ENCODE peak calls at places on chromosomes 3 and 15, in ten cellular contexts. V is GM23248; S is body of pancreas; O is cardiac muscle cell; N is EH; J is stimulated activated CD8-positive, alpha-beta memory T cell treated with anti-CD3 and anti-CD28 coated beads, Interleukin-2, amount 100 ng/mL, for 48 hours; E is 8988T; W is CD8-positive, alpha-beta memory T cell; G is NCI-H345; H is naive thymus-derived CD8-positive, alpha-beta T cell. K is an unnamed sample.

GRCh38 chr15:48331796-48332641 is 790 bp downstream of the DUT start:
- DNase-seq in G (peak), W (peak), N (no peak), E (peak), V (peak), J (peak), S (peak), H (peak), O (peak), K (peak)

GRCh38 chr3:188979236-188979635 is 192.5 kb upstream of the TPRG1 start:
- DNase-seq in G (no peak), H (no peak), V (no peak), S (no peak), J (no peak), O (no peak), W (no peak), E (no peak), N (no peak), K (no peak)

GRCh38 chr3:120506828-120507774 is 56.3 kb upstream of the FSTL1 start:
- DNase-seq in J (no peak), V (peak), H (peak), W (no peak), E (no peak), G (no peak), O (peak), N (peak), S (peak), K (peak)

GRCh38 chr3:35931867-35932266 is 292.5 kb downstream of the ARPP21 start:
- DNase-seq in H (no peak), W (no peak), G (no peak), S (no peak), E (no peak), V (no peak), N (peak), O (no peak), J (no peak), K (no peak)

GRCh38 chr3:120780977-120781376 is 38.4 kb downstream of the GTF2E1 start:
- DNase-seq in J (no peak), V (peak), N (peak), E (peak), G (no peak), S (peak), H (no peak), O (no peak), W (no peak), K (no peak)

GRCh38 chr3:30625541-30626438 is 19.4 kb downstream of the TGFBR2 start:
- DNase-seq in N (peak), V (peak), J (no peak), E (no peak), S (no peak), H (no peak), O (no peak), W (no peak), G (no peak), K (peak)

GRCh38 chr15:31254431-31255175 is 72.0 kb upstream of the KLF13 start:
- DNase-seq in H (no peak), W (no peak), S (peak), V (peak), O (no peak), E (no peak), J (no peak), G (no peak), N (peak), K (no peak)

GRCh38 chr3:170038434-170039110 is 777 bp downstream of the GPR160 start:
- DNase-seq in S (peak), V (peak), W (no peak), J (no peak), G (peak), E (peak), N (no peak), O (peak), H (peak), K (peak)

GRCh38 chr3:101379695-101380376 is 59.5 kb upstream of the IMPG2 start:
- DNase-seq in G (no peak), H (peak), E (no peak), V (no peak), N (peak), O (no peak), S (no peak), W (no peak), J (no peak), K (no peak)

GRCh38 chr3:187646906-187647660 is 23.1 kb downstream of the SST start:
- DNase-seq in E (no peak), O (no peak), N (peak), J (no peak), G (no peak), H (no peak), S (no peak), W (no peak), V (peak), K (no peak)

GRCh38 chr3:141388823-141389617 is 20.7 kb downstream of the ZBTB38 start:
- DNase-seq in J (no peak), G (no peak), E (no peak), N (peak), S (no peak), V (peak), H (no peak), O (no peak), W (no peak), K (peak)

GRCh38 chr3:34056951-34057390 is 258.5 kb downstream of the PDCD6IP start:
- DNase-seq in H (no peak), N (peak), O (no peak), W (no peak), G (no peak), S (no peak), J (no peak), E (no peak), V (peak), K (peak)

GRCh38 chr3:26260073-26260623 is 362.4 kb upstream of the LRRC3B start:
- DNase-seq in V (no peak), G (no peak), W (no peak), H (no peak), N (no peak), S (no peak), O (no peak), J (no peak), E (no peak), K (no peak)

GRCh38 chr3:48433472-48434118 is 3.7 kb upstream of the PLXNB1 start:
- DNase-seq in V (peak), W (no peak), O (no peak), J (no peak), H (no peak), N (peak), E (no peak), S (no peak), G (no peak), K (no peak)

GRCh38 chr3:47318921-47319320 is 36.2 kb downstream of the KLHL18 start:
- DNase-seq in E (no peak), G (no peak), S (no peak), W (no peak), N (peak), O (no peak), V (peak), H (no peak), J (no peak), K (peak)

GRCh38 chr3:56422316-56422715 is 46.0 kb downstream of the ERC2 start:
- DNase-seq in N (no peak), E (no peak), S (no peak), O (no peak), H (no peak), J (no peak), W (no peak), V (no peak), G (no peak), K (no peak)

GRCh38 chr3:46380471-46381215 is 9.9 kb downstream of the CCR5 start:
- DNase-seq in V (no peak), E (no peak), H (no peak), O (no peak), W (no peak), J (no peak), S (no peak), N (no peak), G (peak), K (no peak)

GRCh38 chr3:21705769-21706168 is 45.2 kb downstream of the ZNF385D start:
- DNase-seq in O (no peak), W (no peak), S (peak), E (no peak), N (peak), G (no peak), V (peak), J (no peak), H (no peak), K (peak)

GRCh38 chr3:20668411-20668810 is 482.4 kb upstream of the SGO1 start:
- DNase-seq in O (peak), V (no peak), N (peak), G (no peak), S (no peak), E (peak), J (no peak), H (no peak), W (no peak), K (no peak)

GRCh38 chr3:67661079-67661478 is 6.7 kb upstream of the SUCLG2 start:
- DNase-seq in V (no peak), G (no peak), W (no peak), E (no peak), J (no peak), N (no peak), S (no peak), O (no peak), H (no peak), K (no peak)

GRCh38 chr3:39108309-39108708 is 829 bp downstream of the TTC21A start:
- DNase-seq in W (no peak), H (peak), E (no peak), J (no peak), N (no peak), O (no peak), G (no peak), S (no peak), V (no peak), K (no peak)

GRCh38 chr3:11240496-11240895 is 31.7 kb upstream of the ATG7 start:
- DNase-seq in S (no peak), O (no peak), W (no peak), E (no peak), V (no peak), N (no peak), J (peak), H (no peak), G (no peak), K (no peak)

GRCh38 chr3:46858456-46858855 is 4.8 kb downstream of the MYL3 start:
- DNase-seq in E (no peak), V (no peak), N (no peak), S (no peak), W (no peak), H (no peak), G (no peak), J (no peak), O (no peak), K (no peak)

GRCh38 chr15:65326109-65326508 is 21.6 kb downstream of the RNU5B-1 start:
- DNase-seq in W (no peak), N (peak), J (no peak), S (peak), E (no peak), O (peak), V (no peak), H (no peak), G (no peak), K (no peak)

GRCh38 chr3:83500422-83500821 is 1458.4 kb upstream of the CADM2 start:
- DNase-seq in H (no peak), O (no peak), E (no peak), G (peak), J (no peak), V (peak), N (no peak), S (peak), W (no peak), K (no peak)

GRCh38 chr3:110376119-110376518 is 695.5 kb upstream of the NECTIN3 start:
- DNase-seq in G (no peak), E (no peak), H (no peak), W (no peak), S (no peak), O (no peak), V (no peak), N (no peak), J (no peak), K (no peak)

GRCh38 chr3:111473550-111473949 is 68.4 kb upstream of the CD96 start:
- DNase-seq in O (peak), W (no peak), J (no peak), H (no peak), V (no peak), S (no peak), E (no peak), G (no peak), N (peak), K (no peak)

GRCh38 chr3:126543457-126544090 is 15.2 kb downstream of the C3orf22 start:
- DNase-seq in W (no peak), V (no peak), O (no peak), S (no peak), E (peak), G (no peak), H (no peak), N (no peak), J (no peak), K (no peak)

GRCh38 chr15:41919954-41920538 is 26.2 kb upstream of the SPTBN5 start:
- DNase-seq in S (peak), O (no peak), E (no peak), J (no peak), V (no peak), G (no peak), W (no peak), H (no peak), N (peak), K (peak)

GRCh38 chr3:110868106-110868505 is 203.5 kb upstream of the NECTIN3 start:
- DNase-seq in N (no peak), H (no peak), J (no peak), G (no peak), S (no peak), W (no peak), O (no peak), E (no peak), V (no peak), K (no peak)

GRCh38 chr3:46993986-46994385 is 14.5 kb downstream of the NBEAL2 start:
- DNase-seq in G (no peak), O (no peak), S (no peak), H (no peak), J (no peak), E (no peak), W (no peak), V (no peak), N (no peak), K (no peak)

GRCh38 chr15:75195122-75195765 is 6.4 kb upstream of the C15orf39 start:
- DNase-seq in E (no peak), O (peak), H (no peak), V (no peak), W (no peak), G (peak), S (peak), J (no peak), N (no peak), K (no peak)

GRCh38 chr15:29776859-29777258 is 45.4 kb downstream of the TJP1 start:
- DNase-seq in S (no peak), E (no peak), G (no peak), W (no peak), O (no peak), V (no peak), N (no peak), J (no peak), H (no peak), K (no peak)

GRCh38 chr3:30355622-30356021 is 250.8 kb upstream of the TGFBR2 start:
- DNase-seq in O (no peak), G (peak), N (no peak), J (no peak), H (no peak), E (no peak), S (no peak), V (peak), W (no peak), K (peak)

GRCh38 chr3:161927131-161927530 is 430.5 kb downstream of the OTOL1 start:
- DNase-seq in V (no peak), J (no peak), N (no peak), O (no peak), H (no peak), G (no peak), S (no peak), E (no peak), W (no peak), K (no peak)

GRCh38 chr3:13262493-13263211 is 157.5 kb downstream of the NUP210 start:
- DNase-seq in W (no peak), G (no peak), J (no peak), N (peak), H (peak), S (peak), O (no peak), E (no peak), V (no peak), K (no peak)

GRCh38 chr15:72231847-72232461 is 964 bp upstream of the PKM start:
- DNase-seq in W (peak), N (peak), J (peak), E (no peak), H (peak), G (peak), V (peak), O (peak), S (peak), K (peak)

K was measured in adipocyte.